ENCODE peak calls at places on chromosomes 5 and 9, in seven cellular contexts. H is neuronal stem cell, D is mesendoderm, N is H9, P is H1, V is IMR-90, E is trophoblast cell. R is an unnamed sample. For H3K79me1, the result is how much of the 10 kb centered on the place peaks cover.

GRCh38 chr9:129568560-129569505 is 52.1 kb downstream of the C9orf50 start:
- DNase-seq in V (no peak), E (peak), H (no peak), N (peak), D (peak), P (peak), R (no peak)

GRCh38 chr5:168989731-168990505 is 311.0 kb downstream of the SLIT3 start:
- DNase-seq in P (no peak), D (no peak), E (no peak), H (no peak), N (no peak), V (no peak), R (no peak)

GRCh38 chr9:100597236-100597635 is 19.4 kb downstream of the CAVIN4 start:
- DNase-seq in P (no peak), D (no peak), H (no peak), V (no peak), E (no peak), N (no peak), R (no peak)

GRCh38 chr9:93096131-93096802 is at the start of gene CARD19:
- DNase-seq in H (peak), D (peak), E (peak), P (peak), V (peak), N (no peak), R (peak)

GRCh38 chr5:156669416-156669815 is 180.7 kb upstream of the PPP1R2B start:
- DNase-seq in P (no peak), V (no peak), D (no peak), N (no peak), H (no peak), E (no peak), R (no peak)

GRCh38 chr5:60604771-60605170 is 95.2 kb downstream of the DEPDC1B start:
- DNase-seq in E (no peak), V (no peak), P (no peak), D (no peak), N (no peak), H (no peak), R (no peak)

GRCh38 chr5:54551906-54552305 is 34.3 kb downstream of the SNX18 start:
- DNase-seq in V (no peak), D (no peak), N (no peak), P (no peak), H (no peak), E (no peak), R (no peak)

GRCh38 chr5:35230043-35230611 is at the start of gene PRLR:
- DNase-seq in N (peak), V (peak), P (peak), E (peak), H (no peak), D (peak), R (peak)

GRCh38 chr9:27379311-27380236 is 82.6 kb upstream of the EQTN start:
- DNase-seq in E (no peak), V (no peak), P (no peak), D (no peak), H (no peak), N (no peak), R (no peak)

GRCh38 chr5:36724429-36725332 is 118.3 kb downstream of the SLC1A3 start:
- DNase-seq in E (peak), V (no peak), H (no peak), N (peak), P (no peak), D (peak), R (no peak)

GRCh38 chr5:36915653-36916052 is 39.1 kb downstream of the NIPBL start:
- DNase-seq in E (no peak), D (no peak), N (no peak), H (no peak), P (no peak), V (peak), R (no peak)

GRCh38 chr5:77194762-77195161 is 15.7 kb upstream of the PDE8B start:
- DNase-seq in P (no peak), V (no peak), D (no peak), E (no peak), H (no peak), N (no peak), R (no peak)

GRCh38 chr5:122014232-122014940 is 52.6 kb downstream of the SRFBP1 start:
- DNase-seq in D (no peak), H (no peak), P (no peak), E (no peak), V (peak), N (no peak), R (no peak)

GRCh38 chr5:41695920-41696582 is 174.2 kb downstream of the OXCT1 start:
- DNase-seq in N (peak), P (no peak), V (no peak), D (peak), H (no peak), E (no peak), R (peak)

GRCh38 chr9:128916204-128916603 is 4.6 kb upstream of the PHYHD1 start:
- DNase-seq in N (no peak), D (no peak), V (no peak), P (no peak), H (no peak), E (no peak), R (no peak)

GRCh38 chr9:137269231-137269772 is 8.2 kb upstream of the TOR4A start:
- DNase-seq in V (peak), P (no peak), H (no peak), N (no peak), E (no peak), D (no peak), R (peak)

DNA sequence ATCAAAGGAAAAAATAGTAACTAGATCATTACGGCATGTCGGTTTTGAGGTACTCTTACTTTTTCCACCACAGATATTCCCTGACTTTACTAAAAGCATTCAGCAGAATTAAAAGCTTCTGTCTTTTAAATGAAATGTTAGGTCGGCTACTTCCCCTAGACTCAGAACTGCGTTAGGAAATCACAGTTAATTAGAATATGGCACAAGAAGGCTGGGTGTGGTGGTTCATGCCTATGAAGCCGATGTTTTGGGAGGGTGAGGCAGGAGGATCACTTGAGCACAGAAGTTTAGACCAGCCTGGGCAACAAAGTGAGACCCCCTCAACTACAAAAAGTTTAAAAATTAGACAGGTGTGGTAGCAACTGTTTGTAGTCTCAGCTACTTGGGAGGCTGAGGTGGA is 24.4 kb downstream of the CEMIP2 start:
- DNase-seq in D (no peak), P (no peak), E (no peak), N (no peak), V (no peak), H (no peak), R (no peak)
- H3K79me1 ChIP-seq in D (under half), P (under half), E (under half), N (under half), V (under half), H (under half), R (under half)

DNA sequence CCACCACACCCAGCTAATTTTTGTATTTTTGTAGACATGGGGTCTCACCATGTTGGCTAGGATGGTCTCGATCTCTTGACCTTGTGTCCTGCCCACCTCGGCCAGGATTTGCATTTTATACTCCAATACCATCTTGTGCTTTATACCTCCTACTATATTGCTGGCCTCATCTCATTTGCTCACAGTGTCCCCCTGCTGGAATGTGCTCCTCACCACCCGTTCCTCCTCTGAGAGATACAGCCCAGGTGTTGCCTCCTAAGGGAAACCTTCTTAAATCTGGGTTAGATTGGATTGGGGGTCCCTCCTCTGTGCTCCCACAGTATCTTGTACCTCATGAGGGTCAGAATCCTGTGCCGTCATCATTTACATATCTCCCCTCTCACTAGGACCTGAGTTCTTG is 131.7 kb downstream of the PAPPA start:
- DNase-seq in D (peak), H (no peak), V (no peak), E (no peak), P (no peak), N (peak), R (no peak)
- H3K79me1 ChIP-seq in D (under half), H (under half), V (under half), E (under half), P (under half), N (under half), R (under half)

DNA sequence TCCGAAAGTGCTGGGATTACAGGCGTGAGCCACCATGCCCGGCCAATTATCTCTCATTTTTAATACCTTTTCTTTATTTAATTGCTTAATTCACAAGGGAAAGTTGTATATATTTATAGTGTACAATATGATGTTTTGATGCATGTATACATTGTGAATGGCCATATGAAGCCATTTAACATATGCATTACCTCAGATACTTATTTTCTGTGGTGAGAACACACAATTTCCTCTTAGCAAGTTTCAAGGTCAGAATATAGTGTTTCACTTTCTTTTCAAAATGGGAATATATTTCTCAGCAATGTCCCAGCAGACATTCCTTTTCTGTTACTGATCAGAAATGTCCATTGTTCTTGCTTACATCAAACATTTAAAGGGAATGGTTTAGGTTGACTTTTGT is 1596.3 kb downstream of the MAT2B start:
- DNase-seq in P (no peak), N (no peak), E (no peak), V (no peak), D (no peak), H (no peak), R (no peak)
- H3K79me1 ChIP-seq in P (under half), N (under half), E (under half), V (under half), D (under half), H (under half), R (under half)

GRCh38 chr5:135891804-135892203 is 3.8 kb downstream of the IL9 start:
- DNase-seq in H (peak), E (no peak), N (peak), P (no peak), V (no peak), D (peak), R (no peak)

GRCh38 chr5:135890296-135890695 is 5.3 kb downstream of the IL9 start:
- DNase-seq in E (no peak), P (no peak), V (no peak), D (no peak), N (no peak), H (no peak), R (no peak)

GRCh38 chr5:135890867-135891266 is 4.8 kb downstream of the IL9 start:
- DNase-seq in E (no peak), V (no peak), N (no peak), D (no peak), P (no peak), H (no peak), R (no peak)

GRCh38 chr5:135894271-135894670 is 1.4 kb downstream of the IL9 start:
- DNase-seq in H (no peak), P (no peak), D (peak), E (no peak), V (no peak), N (no peak), R (no peak)

DNA sequence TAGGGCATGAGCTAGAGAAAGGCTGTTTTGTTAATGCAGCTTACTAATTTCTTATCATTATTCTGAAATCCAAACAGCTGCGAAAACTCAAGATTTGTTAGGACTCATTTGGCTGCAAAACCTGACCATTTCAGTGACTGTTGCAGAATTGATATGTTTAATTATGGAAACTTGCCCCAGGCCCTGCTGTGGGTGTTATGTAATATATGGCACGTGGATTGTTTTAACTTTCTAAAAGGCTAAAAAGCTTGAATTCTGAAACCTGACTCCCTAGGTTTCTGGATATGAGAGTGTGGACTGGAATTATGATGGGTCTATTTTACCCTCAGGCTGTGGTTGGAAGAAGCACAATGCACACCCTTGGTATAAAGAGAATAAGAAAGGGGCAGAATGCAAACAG is 4.4 kb downstream of the IL9 start:
- DNase-seq in V (peak), H (no peak), E (peak), D (no peak), P (no peak), N (no peak), R (no peak)
- H3K79me1 ChIP-seq in V (under half), H (under half), E (under half), D (under half), P (under half), N (under half), R (under half)

GRCh38 chr5:151886741-151887261 is 37.9 kb downstream of the GLRA1 start:
- DNase-seq in H (no peak), E (no peak), N (peak), V (no peak), D (peak), P (no peak), R (no peak)

GRCh38 chr5:151880304-151880703 is 44.3 kb downstream of the GLRA1 start:
- DNase-seq in V (no peak), E (no peak), N (no peak), H (no peak), P (no peak), D (no peak), R (no peak)

GRCh38 chr5:151885138-151885908 is 39.3 kb downstream of the GLRA1 start:
- DNase-seq in P (no peak), D (no peak), N (peak), V (no peak), E (no peak), H (no peak), R (no peak)

DNA sequence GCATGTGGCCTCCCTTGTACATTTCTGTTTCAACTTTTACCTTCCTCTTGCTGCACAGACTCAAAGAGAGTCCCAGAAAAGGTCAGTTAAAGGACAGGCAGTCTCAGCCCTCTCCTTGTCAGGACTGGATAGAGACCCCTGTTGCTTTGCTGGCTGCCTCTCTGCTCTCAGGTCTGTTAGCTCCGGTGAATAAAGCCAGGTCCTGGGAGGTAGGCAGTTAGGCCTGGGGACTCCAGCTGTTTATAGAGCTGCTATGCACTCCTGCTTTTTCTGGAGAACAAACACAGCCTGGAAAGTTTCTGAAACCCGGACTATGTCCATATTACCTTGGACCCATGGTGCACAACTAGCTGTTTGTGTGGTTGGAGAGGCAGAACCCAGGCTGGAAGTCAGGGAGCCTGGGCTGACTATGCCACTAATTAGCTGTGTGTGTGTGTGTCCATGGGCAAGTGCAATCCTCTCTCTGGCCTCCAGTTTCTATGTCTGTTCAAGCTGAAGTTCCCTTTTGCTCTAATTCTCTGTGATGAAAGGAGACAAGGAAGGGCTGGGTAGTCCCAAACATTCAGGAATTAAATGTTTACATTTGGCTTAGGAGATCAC is 42.9 kb downstream of the GLRA1 start:
- DNase-seq in H (no peak), N (no peak), D (no peak), V (no peak), P (no peak), E (no peak), R (no peak)
- H3K79me1 ChIP-seq in H (under half), N (under half), D (under half), V (under half), P (under half), E (under half), R (under half)

GRCh38 chr5:171747061-171747859 is 38.4 kb upstream of the SMIM23 start:
- DNase-seq in H (no peak), E (peak), P (no peak), V (no peak), N (no peak), D (no peak), R (no peak)
- H3K79me1 ChIP-seq in H (under half), E (under half), P (under half), V (under half), N (under half), D (under half), R (under half)

GRCh38 chr5:174664180-174664850 is 60.1 kb upstream of the MSX2 start:
- DNase-seq in N (no peak), H (no peak), P (no peak), V (no peak), D (no peak), E (peak), R (no peak)
- H3K79me1 ChIP-seq in N (under half), H (under half), P (under half), V (under half), D (under half), E (under half), R (under half)

R was measured in mesenchymal stem cell.